ENCODE peak calls at places on chromosomes 12 and 14, in five cellular contexts. N is IMR-90, J is osteocyte, Q is psoas muscle, A is heart right ventricle. O is an unnamed sample.

GRCh38 chr12:25864287-25864686 is 94.2 kb upstream of the RASSF8 start:
- DNase-seq in N (no peak), J (no peak), Q (no peak), A (no peak), O (peak; percentile 9)

GRCh38 chr12:132600048-132601032 is 10.0 kb downstream of the LRCOL1 start:
- DNase-seq in N (peak; percentile 61), J (no peak), Q (peak; percentile 82), A (peak; percentile 62), O (no peak)

GRCh38 chr12:51926718-51927117 is 19.4 kb downstream of the ACVRL1 start:
- DNase-seq in N (peak; percentile 42), J (no peak), Q (no peak), A (no peak), O (no peak)

GRCh38 chr14:53501361-53502320 is 348.5 kb upstream of the DDHD1 start:
- DNase-seq in N (peak; percentile 93), J (no peak), Q (no peak), A (no peak), O (no peak)

GRCh38 chr14:60276347-60276746 is 27.3 kb downstream of the PPM1A start:
- DNase-seq in N (no peak), J (no peak), Q (no peak), A (no peak), O (peak; percentile 4)

GRCh38 chr14:104293231-104293841 is 154.9 kb downstream of the KIF26A start:
- DNase-seq in N (no peak), J (no peak), Q (peak; percentile 36), A (no peak), O (no peak)

GRCh38 chr12:102769323-102769916 is 147.6 kb downstream of the PAH start:
- DNase-seq in N (peak; percentile 58), J (no peak), Q (peak; percentile 58), A (peak; percentile 33), O (peak; percentile 49)

GRCh38 chr14:99768381-99768780 is 24.8 kb upstream of the EML1 start:
- DNase-seq in N (no peak), J (no peak), Q (no peak), A (no peak), O (no peak)

GRCh38 chr14:74161526-74162158 is 76.9 kb downstream of the LIN52 start:
- DNase-seq in N (no peak), J (no peak), Q (no peak), A (no peak), O (no peak)
- TF ChIP-seq CTCF in N (no peak), J (no peak), Q (no peak), A (no peak), O (no peak)

GRCh38 chr12:116202940-116203339 is 74.6 kb downstream of the MED13L start:
- DNase-seq in N (peak; percentile 30), J (no peak), Q (no peak), A (no peak), O (no peak)
- TF ChIP-seq CTCF in N (peak; percentile 36), J (peak; percentile 35), Q (peak; percentile 19), A (no peak), O (peak; percentile 50)

GRCh38 chr14:58884442-58884841 is 246.7 kb downstream of the DACT1 start:
- DNase-seq in N (no peak), J (no peak), Q (no peak), A (no peak), O (no peak)
- TF ChIP-seq CTCF in N (peak; percentile 14), J (peak; percentile 41), Q (peak; percentile 23), A (peak; percentile 5), O (peak; percentile 8)

GRCh38 chr12:4871514-4871913 is 38.2 kb upstream of the KCNA1 start:
- DNase-seq in N (no peak), J (no peak), Q (no peak), A (no peak), O (no peak)
- TF ChIP-seq CTCF in N (no peak), J (no peak), Q (no peak), A (no peak), O (no peak)

GRCh38 chr12:89405626-89406342 is 53.5 kb upstream of the DUSP6 start:
- DNase-seq in N (no peak), J (no peak), Q (no peak), A (no peak), O (no peak)

GRCh38 chr12:89395712-89396111 is 43.4 kb upstream of the DUSP6 start:
- DNase-seq in N (no peak), J (no peak), Q (no peak), A (no peak), O (no peak)

GRCh38 chr12:89400415-89400814 is 48.1 kb upstream of the DUSP6 start:
- DNase-seq in N (no peak), J (no peak), Q (no peak), A (no peak), O (no peak)

DNA sequence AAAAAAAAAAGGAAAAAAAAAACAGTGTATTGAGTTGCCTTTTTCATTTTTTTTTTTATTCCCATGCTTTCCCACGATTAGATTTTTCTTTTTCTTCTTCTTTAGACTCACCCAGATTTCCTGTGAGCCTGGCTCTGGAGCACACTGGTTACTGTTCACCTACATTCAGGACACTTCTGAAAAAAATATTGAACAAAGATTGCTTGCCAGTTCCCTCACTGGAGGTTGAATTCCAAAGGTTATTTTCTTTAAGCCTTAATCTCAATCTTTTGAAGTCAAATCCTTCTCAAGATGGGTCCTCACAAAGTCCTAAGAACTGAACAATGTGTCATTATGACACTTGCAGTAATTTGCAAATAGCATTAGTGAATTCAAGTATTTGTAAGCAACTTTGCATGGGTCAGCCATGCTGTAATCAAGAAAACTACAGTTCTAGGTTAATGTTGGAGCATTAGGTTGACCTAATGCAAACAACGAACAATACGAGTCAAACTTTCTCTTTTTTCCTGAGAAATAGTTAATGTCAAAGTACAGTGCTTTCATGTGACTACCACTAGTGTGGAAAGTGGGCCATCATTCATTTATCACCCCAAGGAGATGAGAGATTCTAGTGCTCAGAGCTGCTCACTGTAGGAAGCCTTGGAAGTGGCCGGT is 49.3 kb upstream of the DUSP6 start:
- DNase-seq in N (no peak), J (no peak), Q (no peak), A (no peak), O (no peak)
- TF ChIP-seq CTCF in N (no peak), J (no peak), Q (no peak), A (no peak), O (no peak)

DNA sequence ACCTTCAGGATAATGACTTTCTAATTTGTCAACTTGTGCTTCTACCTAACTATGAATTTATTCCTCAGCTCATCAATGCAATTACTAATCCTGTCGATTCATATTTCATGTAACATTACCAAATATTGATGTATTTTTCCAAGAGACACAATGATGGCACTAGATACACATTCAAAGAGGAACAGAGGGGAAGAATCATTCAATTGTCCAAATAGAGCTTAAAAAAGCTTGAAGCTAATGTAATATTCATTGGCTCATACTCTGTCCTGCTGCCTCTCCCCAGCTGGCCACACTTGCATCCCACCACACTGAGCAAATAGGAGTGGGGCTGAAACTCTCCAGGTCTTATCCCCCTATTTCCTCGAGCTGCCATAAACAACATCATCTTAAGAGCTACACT is 9.3 kb downstream of the TESPA1 start:
- DNase-seq in N (no peak), J (no peak), Q (no peak), A (no peak), O (no peak)
- TF ChIP-seq CTCF in N (no peak), J (no peak), Q (no peak), A (no peak), O (no peak)

DNA sequence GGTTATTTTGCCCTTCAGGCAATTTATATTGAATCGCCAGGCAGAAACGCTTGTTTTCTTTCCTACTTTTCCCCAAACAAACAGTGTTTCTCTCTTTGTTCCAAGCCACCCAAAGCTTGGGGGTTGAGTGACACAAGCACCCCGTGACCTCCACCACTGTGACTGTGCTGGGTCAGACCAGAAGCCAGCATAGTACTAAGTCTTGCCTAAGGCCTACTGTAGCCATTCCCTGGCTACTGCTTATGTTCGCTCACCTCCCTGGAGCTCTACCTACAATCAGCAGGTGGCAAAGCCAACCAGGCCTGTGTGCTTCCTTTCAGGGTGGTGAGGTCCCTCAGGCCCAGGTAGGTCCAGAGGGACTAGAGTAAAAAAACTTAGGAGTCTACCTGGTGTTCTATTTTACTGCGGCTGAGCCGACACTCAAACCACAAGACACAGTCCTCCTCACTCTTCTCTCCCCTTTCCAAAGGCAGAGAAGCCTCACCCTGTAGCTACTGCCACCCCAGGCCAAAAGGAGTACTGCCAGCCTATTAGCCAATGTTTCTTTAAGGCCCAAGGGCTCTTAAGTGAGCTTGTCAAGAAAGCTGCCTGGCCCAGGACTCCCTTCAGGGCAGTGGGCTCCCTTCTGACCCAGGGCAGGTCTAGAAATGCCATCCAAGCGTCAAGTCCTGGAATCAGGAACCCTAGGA is 411.8 kb upstream of the MIS18BP1 start:
- DNase-seq in N (no peak), J (no peak), Q (no peak), A (no peak), O (no peak)
- TF ChIP-seq CTCF in N (no peak), J (peak; percentile 16), Q (no peak), A (no peak), O (peak; percentile 28)

DNA sequence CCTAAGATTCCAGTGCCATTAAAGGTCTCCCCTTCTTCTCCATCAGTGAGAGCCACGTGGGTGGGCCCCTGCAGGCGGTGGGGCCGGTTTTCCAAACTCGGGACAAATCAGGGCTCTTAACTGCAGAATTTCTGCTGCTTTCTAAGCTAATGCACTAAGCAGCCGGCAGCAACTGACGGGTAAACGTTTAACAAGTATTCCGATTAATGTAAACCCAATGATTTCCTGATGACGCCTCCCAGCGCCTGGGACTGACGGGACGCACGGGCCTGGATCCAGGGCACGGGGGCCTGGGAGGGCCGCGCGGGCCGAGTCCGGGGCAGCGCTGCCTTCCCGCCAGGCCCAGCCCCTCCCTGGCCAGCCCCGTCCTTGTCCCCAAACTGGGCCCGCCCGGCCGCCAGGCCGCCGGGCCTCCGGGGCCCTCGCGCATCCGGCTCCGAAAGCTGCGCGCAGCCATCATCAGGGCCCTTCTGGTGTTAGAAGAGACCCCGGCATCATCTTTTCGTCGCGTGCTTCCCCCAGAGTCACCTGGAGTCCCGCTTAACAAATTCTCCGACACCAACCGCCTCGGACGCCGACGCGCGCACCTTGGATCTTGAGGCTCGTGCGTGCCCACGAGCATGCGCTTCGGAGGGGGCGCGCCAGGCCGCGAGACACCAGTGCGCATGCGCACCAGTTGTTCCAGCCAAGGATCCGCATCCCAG is at the start of gene MLH3:
- DNase-seq in N (peak; percentile 64), J (peak; percentile 92), Q (peak; percentile 93), A (peak; percentile 81), O (no peak)
- TF ChIP-seq CTCF in N (no peak), J (no peak), Q (no peak), A (no peak), O (no peak)

O was measured in BJ.